ENCODE peak calls at places on chromosome 17, in eight cellular contexts. Z is COR-L47; T is left cardiac atrium; Y is GM13977; L is DMS 273 treated with DMSO at 0.1 percent for 48 hours; X is EL; I is activated gamma-delta T cell treated with Interleukin-2 at 50 U/mL for 16 hours; S is CD4-positive, alpha-beta memory T cell. E is an unnamed sample.

GRCh38 chr17:14201595-14201994 is 35.1 kb downstream of the CDRT15 start:
- DNase-seq in Z (no peak), T (no peak), Y (no peak), L (no peak), X (no peak), I (peak), S (peak), E (no peak)

GRCh38 chr17:6701719-6702118 is 11.4 kb downstream of the SLC13A5 start:
- DNase-seq in Z (no peak), T (peak), Y (peak), L (no peak), X (peak), I (no peak), S (no peak), E (peak)

GRCh38 chr17:44344939-44345496 is at the start of gene GRN:
- DNase-seq in Z (peak), T (peak), Y (peak), L (peak), X (peak), I (peak), S (peak), E (peak)

GRCh38 chr17:503449-503700 is 150.8 kb upstream of the RPH3AL start:
- DNase-seq in Z (no peak), T (no peak), Y (no peak), L (no peak), X (no peak), I (no peak), S (no peak), E (no peak)

GRCh38 chr17:57555636-57556175 is 189.4 kb downstream of the CCDC182 start:
- DNase-seq in Z (no peak), T (no peak), Y (no peak), L (no peak), X (peak), I (no peak), S (no peak), E (no peak)

GRCh38 chr17:47727704-47728036 is 5.4 kb upstream of the TBX21 start:
- DNase-seq in Z (no peak), T (no peak), Y (no peak), L (no peak), X (no peak), I (no peak), S (no peak), E (no peak)

GRCh38 chr17:29587591-29587990 is 1.9 kb downstream of the GIT1 start:
- DNase-seq in Z (no peak), T (no peak), Y (no peak), L (no peak), X (no peak), I (no peak), S (no peak), E (no peak)

GRCh38 chr17:28926786-28927185 is 23.9 kb upstream of the DHRS13 start:
- DNase-seq in Z (no peak), T (no peak), Y (no peak), L (no peak), X (no peak), I (no peak), S (no peak), E (no peak)

GRCh38 chr17:7838291-7839075 is 4.5 kb downstream of the KDM6B start:
- DNase-seq in Z (no peak), T (peak), Y (no peak), L (peak), X (peak), I (no peak), S (no peak), E (no peak)

GRCh38 chr17:10156579-10157488 is 41.6 kb downstream of the GAS7 start:
- DNase-seq in Z (no peak), T (peak), Y (peak), L (no peak), X (no peak), I (peak), S (no peak), E (no peak)

GRCh38 chr17:6682339-6682738 is 30.8 kb downstream of the C17orf100 start:
- DNase-seq in Z (no peak), T (no peak), Y (no peak), L (no peak), X (no peak), I (no peak), S (no peak), E (no peak)

GRCh38 chr17:16516594-16517018 is 24.6 kb upstream of the LRRC75A start:
- DNase-seq in Z (no peak), T (peak), Y (no peak), L (peak), X (peak), I (no peak), S (no peak), E (peak)

GRCh38 chr17:39705786-39706348 is 6.0 kb downstream of the ERBB2 start:
- DNase-seq in Z (no peak), T (no peak), Y (no peak), L (no peak), X (no peak), I (no peak), S (no peak), E (no peak)

GRCh38 chr17:3005696-3006095 is 57.7 kb downstream of the OR1D5 start:
- DNase-seq in Z (no peak), T (no peak), Y (no peak), L (no peak), X (no peak), I (no peak), S (no peak), E (no peak)

GRCh38 chr17:68435876-68436842 is 21.1 kb downstream of the WIPI1 start:
- DNase-seq in Z (peak), T (peak), Y (peak), L (peak), X (peak), I (peak), S (peak), E (peak)

GRCh38 chr17:69012895-69013805 is 47.6 kb downstream of the ABCA9 start:
- DNase-seq in Z (no peak), T (no peak), Y (no peak), L (no peak), X (peak), I (no peak), S (no peak), E (peak)

GRCh38 chr17:48541574-48542113 is 3.3 kb downstream of the HOXB2 start:
- DNase-seq in Z (peak), T (peak), Y (peak), L (no peak), X (no peak), I (peak), S (peak), E (peak)

GRCh38 chr17:62064791-62065563 is at the start of gene MED13:
- DNase-seq in Z (peak), T (peak), Y (peak), L (no peak), X (peak), I (peak), S (peak), E (peak)

GRCh38 chr17:10162034-10162433 is 36.4 kb downstream of the GAS7 start:
- DNase-seq in Z (no peak), T (peak), Y (no peak), L (no peak), X (no peak), I (no peak), S (no peak), E (peak)

GRCh38 chr17:42122371-42123303 is at the start of gene HSPB9:
- DNase-seq in Z (no peak), T (peak), Y (no peak), L (no peak), X (no peak), I (no peak), S (no peak), E (no peak)

GRCh38 chr17:80997471-80998387 is 6.1 kb downstream of the CHMP6 start:
- DNase-seq in Z (no peak), T (no peak), Y (peak), L (no peak), X (no peak), I (no peak), S (no peak), E (peak)

GRCh38 chr17:5545051-5545987 is 39.0 kb downstream of the NLRP1 start:
- DNase-seq in Z (no peak), T (no peak), Y (no peak), L (peak), X (no peak), I (no peak), S (no peak), E (peak)

GRCh38 chr17:17535957-17536356 is 39.8 kb upstream of the RASD1 start:
- DNase-seq in Z (no peak), T (peak), Y (no peak), L (no peak), X (peak), I (no peak), S (no peak), E (peak)

GRCh38 chr17:81510798-81511549 is 1.6 kb downstream of the ACTG1 start:
- DNase-seq in Z (no peak), T (peak), Y (no peak), L (no peak), X (no peak), I (peak), S (peak), E (no peak)

GRCh38 chr17:40404003-40404402 is 13.7 kb downstream of the TOP2A start:
- DNase-seq in Z (no peak), T (no peak), Y (no peak), L (no peak), X (no peak), I (no peak), S (no peak), E (no peak)

GRCh38 chr17:30922235-30922993 is 669 bp downstream of the ADAP2 start:
- DNase-seq in Z (no peak), T (peak), Y (peak), L (no peak), X (peak), I (no peak), S (no peak), E (peak)

GRCh38 chr17:51046527-51047384 is 73.9 kb downstream of the SPAG9 start:
- DNase-seq in Z (peak), T (peak), Y (no peak), L (peak), X (peak), I (no peak), S (no peak), E (peak)

GRCh38 chr17:45311762-45312476 is 4.9 kb downstream of the MAP3K14 start:
- DNase-seq in Z (no peak), T (peak), Y (peak), L (no peak), X (peak), I (peak), S (peak), E (no peak)

GRCh38 chr17:45432405-45433113 is at the start of gene ARHGAP27:
- DNase-seq in Z (no peak), T (peak), Y (peak), L (no peak), X (peak), I (no peak), S (peak), E (peak)

GRCh38 chr17:6642592-6642991 is 1.7 kb downstream of the TXNDC17 start:
- DNase-seq in Z (no peak), T (no peak), Y (no peak), L (no peak), X (peak), I (no peak), S (no peak), E (no peak)

GRCh38 chr17:7437369-7437863 is 1.9 kb upstream of the FGF11 start:
- DNase-seq in Z (no peak), T (peak), Y (no peak), L (no peak), X (no peak), I (no peak), S (no peak), E (no peak)

GRCh38 chr17:39564201-39564828 is 43.4 kb downstream of the NEUROD2 start:
- DNase-seq in Z (no peak), T (no peak), Y (no peak), L (peak), X (no peak), I (no peak), S (no peak), E (no peak)

GRCh38 chr17:69560987-69561441 is 146.5 kb downstream of the MAP2K6 start:
- DNase-seq in Z (no peak), T (no peak), Y (no peak), L (no peak), X (peak), I (no peak), S (no peak), E (peak)

E was measured in AG20443.